ENCODE peak calls at places on chromosomes 2 and 18, in five cellular contexts. N is CD4-positive, alpha-beta T cell; M is uterus; P is CD8-positive, alpha-beta T cell; C is neural progenitor cell. X is an unnamed sample.

GRCh38 chr2:201357216-201357615 is at the start of gene FLACC1:
- DNase-seq in M (no peak), C (peak; percentile 65), P (no peak), N (no peak), X (peak; percentile 62)

GRCh38 chr18:65750421-65751144 is at the start of gene CDH7:
- DNase-seq in P (no peak), N (no peak), C (peak; percentile 74), M (no peak), X (peak; percentile 12)

GRCh38 chr2:226984461-226985226 is 148.8 kb downstream of the RHBDD1 start:
- DNase-seq in N (no peak), P (no peak), M (no peak), C (no peak), X (no peak)

GRCh38 chr18:33116376-33116775 is 324.1 kb downstream of the CCDC178 start:
- DNase-seq in M (no peak), P (no peak), C (no peak), N (no peak), X (no peak)

GRCh38 chr18:49021076-49021432 is 70.3 kb upstream of the SMAD7 start:
- DNase-seq in N (no peak), P (no peak), M (peak; percentile 10), C (no peak), X (no peak)

GRCh38 chr18:57586243-57587049 is at the start of gene FECH:
- DNase-seq in M (peak; percentile 82), C (peak; percentile 66), P (peak; percentile 34), N (peak; percentile 61), X (peak; percentile 90)

GRCh38 chr2:19863303-19864041 is 38.3 kb downstream of the TTC32 start:
- DNase-seq in P (peak; percentile 55), M (peak; percentile 70), C (peak; percentile 89), N (peak; percentile 61), X (peak; percentile 89)

GRCh38 chr2:41595235-41595634 is 452.6 kb upstream of the PKDCC start:
- DNase-seq in C (no peak), N (no peak), M (no peak), P (no peak), X (no peak)

GRCh38 chr2:15636972-15637785 is 45.5 kb downstream of the DDX1 start:
- DNase-seq in M (peak; percentile 66), N (peak; percentile 35), C (peak; percentile 85), P (peak; percentile 20), X (peak; percentile 66)

GRCh38 chr2:137467246-137467862 is 496.9 kb upstream of the HNMT start:
- DNase-seq in P (no peak), M (no peak), C (peak; percentile 61), N (no peak), X (peak; percentile 38)

GRCh38 chr2:189446780-189447179 is 5.5 kb downstream of the WDR75 start:
- DNase-seq in M (no peak), C (no peak), P (no peak), N (no peak), X (no peak)

GRCh38 chr2:144510206-144510991 is 9.5 kb downstream of the ZEB2 start:
- DNase-seq in N (no peak), C (peak; percentile 86), M (no peak), P (no peak), X (peak; percentile 62)

GRCh38 chr2:229718057-229718456 is 3.7 kb upstream of the DNER start:
- DNase-seq in N (no peak), P (no peak), C (no peak), M (no peak), X (no peak)

GRCh38 chr2:95204396-95204795 is 2.9 kb upstream of the ZNF892 start:
- DNase-seq in N (no peak), M (no peak), P (no peak), C (no peak), X (no peak)

GRCh38 chr2:95208101-95208500 is 780 bp downstream of the ZNF892 start:
- DNase-seq in M (no peak), P (no peak), N (no peak), C (no peak), X (no peak)

GRCh38 chr2:95206086-95206485 is 1.2 kb upstream of the ZNF892 start:
- DNase-seq in C (peak; percentile 14), N (no peak), P (no peak), M (no peak), X (no peak)

GRCh38 chr2:95203911-95204310 is 3.4 kb upstream of the ZNF892 start:
- DNase-seq in P (no peak), C (no peak), N (no peak), M (no peak), X (no peak)

DNA sequence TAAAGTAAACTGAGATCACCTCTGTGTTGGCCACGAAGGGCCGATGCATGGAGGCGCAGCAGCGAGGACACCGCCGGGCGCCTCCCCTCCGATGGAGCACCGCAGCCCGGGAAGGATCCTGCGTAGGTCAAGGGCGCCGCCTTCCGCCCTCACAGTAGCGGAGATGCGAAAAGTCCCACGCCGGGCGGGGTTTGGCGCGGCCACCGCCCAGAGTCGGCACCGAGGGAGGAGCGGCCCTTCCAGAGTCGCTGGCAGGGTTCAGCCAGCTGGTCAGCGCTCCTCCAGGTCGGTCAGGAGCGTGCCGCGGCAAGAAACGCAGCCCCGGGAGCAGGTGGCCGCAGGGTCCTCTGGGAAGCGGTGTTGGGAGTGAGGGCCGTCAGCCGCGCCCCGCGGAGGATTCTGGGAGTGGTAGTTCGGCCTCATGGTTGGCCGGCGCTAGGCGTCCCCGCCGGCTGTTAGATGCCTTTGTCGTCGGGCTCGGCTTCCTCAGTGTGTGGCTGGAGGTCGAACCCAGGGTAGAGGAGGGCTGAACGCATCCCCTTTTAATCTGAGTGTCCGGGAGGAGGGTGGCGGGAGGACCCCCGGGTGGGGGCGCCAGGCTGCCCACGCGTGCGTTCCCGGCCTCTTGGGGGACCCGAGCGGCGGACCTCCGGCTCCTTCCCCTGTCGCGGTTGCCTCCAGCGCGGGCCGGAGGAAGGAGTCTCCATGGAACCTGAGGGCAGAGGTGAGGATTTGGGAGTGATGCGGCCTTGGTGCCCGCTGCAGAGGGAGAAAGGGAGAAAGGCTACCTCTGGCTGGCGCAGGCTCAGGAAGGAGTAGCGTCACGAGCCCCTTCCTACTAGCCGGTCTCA is at the start of gene ZNF892:
- DNase-seq in P (peak; percentile 53), N (peak; percentile 78), C (peak; percentile 96), M (peak; percentile 89), X (peak; percentile 96)
- H3K27ac ChIP-seq in P (peak within 1 kb of the TSS; percentile 68), N (peak within 1 kb of the TSS; percentile 63), C (no peak within 1 kb of the TSS), M (peak within 1 kb of the TSS; percentile 93), X (peak within 1 kb of the TSS; percentile 73)

GRCh38 chr18:9708057-9708881 is at the start of gene RAB31:
- DNase-seq in M (peak; percentile 89), C (peak; percentile 74), P (no peak), N (no peak), X (peak; percentile 95)
- H3K27ac ChIP-seq in M (peak within 1 kb of the TSS; percentile 97), C (no peak within 1 kb of the TSS), P (no peak within 1 kb of the TSS), N (no peak within 1 kb of the TSS), X (peak within 1 kb of the TSS; percentile 40)

GRCh38 chr2:217919204-217919603 is 83.6 kb downstream of the TNS1 start:
- DNase-seq in N (no peak), C (no peak), M (no peak), P (no peak), X (peak; percentile 53)

GRCh38 chr2:217918220-217919024 is 84.4 kb downstream of the TNS1 start:
- DNase-seq in N (no peak), M (no peak), C (peak; percentile 55), P (no peak), X (peak; percentile 78)

GRCh38 chr2:217914878-217915277 is 87.9 kb downstream of the TNS1 start:
- DNase-seq in N (no peak), P (no peak), C (no peak), M (peak; percentile 24), X (peak; percentile 51)

GRCh38 chr2:217915706-217916105 is 87.1 kb downstream of the TNS1 start:
- DNase-seq in C (no peak), N (no peak), P (no peak), M (peak; percentile 29), X (peak; percentile 64)

DNA sequence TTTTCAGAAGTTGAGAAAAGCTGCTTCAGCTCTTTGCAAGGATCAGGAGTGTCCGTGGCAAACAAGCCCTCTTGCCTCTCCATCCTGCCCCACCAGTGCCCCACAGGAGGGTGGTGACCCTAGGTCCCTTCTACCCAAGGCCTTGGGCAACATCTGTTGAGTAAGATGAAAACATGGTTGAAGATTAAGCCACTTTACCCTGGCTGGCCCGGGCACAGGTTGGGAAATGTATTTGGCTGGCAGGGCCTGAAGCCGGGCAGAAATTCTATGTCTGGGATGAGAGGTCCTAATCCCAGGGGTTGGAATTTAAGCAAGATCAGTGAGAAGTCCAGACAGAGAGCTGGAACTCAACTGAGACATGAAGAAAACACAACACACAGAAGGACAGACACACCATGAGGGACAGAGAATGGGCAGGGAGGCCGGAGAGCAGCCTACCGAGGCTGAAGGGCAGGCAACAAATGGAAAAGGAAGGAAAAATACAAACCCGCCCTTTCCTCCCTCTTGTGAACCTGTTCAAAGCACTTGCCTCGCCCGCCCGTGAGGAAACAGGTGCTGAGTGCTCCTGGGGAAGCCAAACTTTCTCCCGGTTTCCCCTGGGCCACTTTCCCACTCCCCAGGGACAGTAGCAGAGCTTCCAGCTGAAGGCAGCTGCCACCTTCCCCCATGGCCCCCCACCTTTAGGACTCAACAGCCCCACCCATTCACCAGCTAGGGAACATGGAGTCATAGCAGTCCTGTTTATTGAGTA is 86.1 kb downstream of the TNS1 start:
- DNase-seq in P (no peak), C (no peak), M (no peak), N (no peak), X (peak; percentile 52)
- H3K27ac ChIP-seq in P (no peak overlapping the region), C (no peak overlapping the region), M (peak overlapping the region; percentile 97), N (no peak overlapping the region), X (peak overlapping the region; percentile 84)

GRCh38 chr2:237091779-237092436 is 6.2 kb downstream of the COPS8 start:
- DNase-seq in C (no peak), P (no peak), N (no peak), M (peak; percentile 35), X (peak; percentile 14)
- H3K27ac ChIP-seq in C (no peak overlapping the region), P (no peak overlapping the region), N (no peak overlapping the region), M (peak overlapping the region; percentile 66), X (peak overlapping the region; percentile 54)

GRCh38 chr2:69616755-69617154 is 26.8 kb downstream of the AAK1 start:
- DNase-seq in C (no peak), N (no peak), P (no peak), M (no peak), X (no peak)
- H3K27ac ChIP-seq in C (no peak overlapping the region), N (no peak overlapping the region), P (no peak overlapping the region), M (peak overlapping the region; percentile 56), X (no peak overlapping the region)

X was measured in right cardiac atrium.